ENCODE peak calls at places on chromosomes 11 and 22, in four cellular contexts. K is fibroblast of lung, M is psoas muscle, E is PC-9. J is an unnamed sample. For H3K27me3, the result is how much of the 10 kb centered on the place peaks cover.

GRCh38 chr22:22403306-22403705 is 105.2 kb downstream of the ZNF280B start:
- DNase-seq in K (no peak), M (no peak), E (no peak), J (no peak)

GRCh38 chr11:15770798-15771414 is 585.4 kb downstream of the SOX6 start:
- DNase-seq in K (peak), M (no peak), E (no peak), J (peak)

GRCh38 chr11:102733232-102733875 is 8.6 kb upstream of the MMP8 start:
- DNase-seq in K (peak), M (no peak), E (peak), J (peak)

GRCh38 chr22:29798318-29798717 is 31.1 kb downstream of the UQCR10 start:
- DNase-seq in K (no peak), M (peak), E (no peak), J (no peak)

GRCh38 chr22:36858156-36858555 is 2.6 kb upstream of the NCF4 start:
- DNase-seq in K (no peak), M (no peak), E (no peak), J (no peak)

GRCh38 chr11:116167706-116168458 is 604.9 kb downstream of the BUD13 start:
- DNase-seq in K (no peak), M (no peak), E (no peak), J (no peak)

GRCh38 chr22:29912605-29913398 is 29.8 kb downstream of the MTMR3 start:
- DNase-seq in K (peak), M (no peak), E (no peak), J (peak)

GRCh38 chr11:125257185-125257584 is 92.6 kb downstream of the PKNOX2 start:
- DNase-seq in K (no peak), M (no peak), E (peak), J (no peak)

GRCh38 chr11:73787051-73787642 is 527 bp upstream of the MRPL48 start:
- DNase-seq in K (no peak), M (no peak), E (no peak), J (no peak)

GRCh38 chr22:34776827-34777226 is 289.1 kb upstream of the ISX start:
- DNase-seq in K (peak), M (no peak), E (no peak), J (no peak)

GRCh38 chr11:7098235-7098832 is 9.5 kb downstream of the RBMXL2 start:
- DNase-seq in K (peak), M (no peak), E (no peak), J (no peak)

GRCh38 chr11:70843906-70844305 is 408.5 kb downstream of the SHANK2 start:
- DNase-seq in K (no peak), M (no peak), E (no peak), J (no peak)

GRCh38 chr22:28051787-28052356 is 132.8 kb upstream of the PITPNB start:
- DNase-seq in K (peak), M (peak), E (no peak), J (peak)

GRCh38 chr11:128603003-128603715 is 15.8 kb upstream of the ETS1 start:
- DNase-seq in K (no peak), M (no peak), E (no peak), J (no peak)

GRCh38 chr11:71451596-71452353 is 1.2 kb upstream of the NADSYN1 start:
- DNase-seq in K (no peak), M (peak), E (no peak), J (no peak)

GRCh38 chr11:65471410-65471762 is 27.5 kb upstream of the MALAT1 start:
- DNase-seq in K (peak), M (peak), E (peak), J (peak)

DNA sequence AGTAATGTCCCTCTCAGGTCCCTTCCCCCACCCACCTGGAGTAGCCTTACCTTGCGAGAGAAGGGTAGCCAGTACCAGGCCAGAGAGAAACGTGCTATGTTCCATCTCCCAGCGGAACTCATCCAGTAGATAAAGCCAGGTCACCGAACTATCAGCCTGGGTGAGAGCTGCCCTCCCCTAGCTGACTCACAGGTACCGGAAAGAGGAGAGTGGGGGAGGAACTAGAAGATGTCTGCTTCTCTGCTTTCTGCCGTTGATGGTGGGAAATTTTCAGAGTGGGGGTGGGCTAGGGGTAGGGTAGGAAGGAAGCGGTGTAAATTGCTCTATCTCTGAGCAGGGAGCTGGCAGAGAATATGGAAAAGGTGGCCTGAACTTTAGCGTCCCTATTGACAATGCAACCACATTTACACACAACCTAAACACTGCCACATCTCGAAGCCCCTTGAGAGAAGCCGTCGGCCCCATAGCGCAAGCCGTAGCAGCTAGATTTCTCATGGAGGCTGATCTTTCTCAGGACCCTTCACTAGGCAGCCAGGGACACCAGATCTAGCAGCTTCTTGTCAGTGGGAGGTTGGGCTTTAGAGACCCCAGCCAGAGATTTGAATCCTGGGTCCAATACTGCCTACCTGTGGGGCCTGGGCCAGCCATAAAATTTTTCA is at the start of gene CD3D:
- DNase-seq in K (no peak), M (no peak), E (no peak), J (no peak)
- H3K4me3 ChIP-seq in K (no peak), M (no peak), E (no peak), J (no peak)

GRCh38 chr22:41197808-41198585 is 7.1 kb upstream of the L3MBTL2 start:
- DNase-seq in K (peak), M (peak), E (peak), J (peak)

GRCh38 chr22:41197046-41197807 is 7.9 kb upstream of the L3MBTL2 start:
- DNase-seq in K (peak), M (peak), E (peak), J (peak)

GRCh38 chr22:41203118-41203517 is 2.0 kb upstream of the L3MBTL2 start:
- DNase-seq in K (no peak), M (no peak), E (no peak), J (no peak)

GRCh38 chr22:41204066-41204465 is 1.0 kb upstream of the L3MBTL2 start:
- DNase-seq in K (no peak), M (no peak), E (no peak), J (no peak)

DNA sequence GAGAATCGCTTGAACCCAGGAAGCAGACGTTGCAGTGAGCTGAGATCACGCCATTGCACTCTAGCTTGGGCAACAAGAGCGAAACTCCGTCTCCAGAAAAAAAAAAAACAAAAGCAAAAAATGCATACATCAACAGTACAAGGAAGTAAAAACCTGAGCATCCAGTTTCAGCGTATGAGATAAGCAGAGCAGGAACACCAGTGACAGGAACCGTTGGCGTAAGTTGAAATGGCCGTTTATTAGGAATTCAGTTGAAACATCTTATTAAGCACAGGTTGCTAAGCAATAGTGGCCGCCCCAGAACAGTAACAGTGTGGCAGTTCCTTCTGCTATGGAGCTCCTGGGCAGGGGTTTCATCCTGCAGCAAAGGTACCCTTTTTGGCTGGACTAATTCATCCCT is 4.0 kb upstream of the L3MBTL2 start:
- DNase-seq in K (no peak), M (peak), E (peak), J (no peak)
- H3K27me3 ChIP-seq in K (under half), M (under half), E (under half), J (under half)

DNA sequence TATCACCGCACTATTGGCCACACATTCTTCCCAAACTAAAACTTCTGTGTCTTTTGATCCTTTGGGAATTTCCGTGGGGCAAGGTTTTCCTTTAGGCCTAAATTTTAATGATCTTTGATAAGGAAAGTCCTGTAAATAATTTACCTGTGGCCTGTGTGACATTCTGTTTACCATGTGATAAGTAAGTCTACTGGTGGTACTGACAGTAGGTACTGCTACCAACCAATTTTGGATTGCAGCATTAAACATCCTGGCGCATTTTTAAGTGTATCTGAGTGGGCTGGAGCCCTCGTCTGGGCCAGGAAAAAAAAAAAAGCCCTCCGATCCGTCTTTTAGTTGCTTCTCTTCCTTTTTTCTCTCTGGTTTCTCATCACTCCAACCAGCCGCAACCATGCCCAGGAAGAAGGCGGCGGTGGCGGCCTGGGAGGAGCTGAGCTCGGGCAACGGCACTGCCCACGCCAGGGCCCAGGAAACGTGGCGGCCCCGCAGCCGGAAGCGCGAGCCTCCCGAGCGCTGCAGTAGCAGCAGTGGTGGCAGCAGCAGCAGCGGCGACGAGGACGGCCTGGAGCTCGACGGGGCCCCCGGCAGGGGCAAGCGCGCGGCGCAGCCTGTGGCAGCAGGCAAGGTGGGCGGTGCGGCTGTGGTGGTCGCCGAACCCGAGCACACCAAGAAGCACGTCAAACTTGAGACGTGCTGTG is 33.6 kb downstream of the ASRGL1 start:
- DNase-seq in K (no peak), M (no peak), E (no peak), J (no peak)
- H3K4me3 ChIP-seq in K (no peak), M (no peak), E (no peak), J (no peak)

GRCh38 chr22:26996156-26996555 is 338.8 kb downstream of the MIAT start:
- DNase-seq in K (no peak), M (no peak), E (no peak), J (no peak)

GRCh38 chr22:26994801-26995200 is 337.4 kb downstream of the MIAT start:
- DNase-seq in K (no peak), M (no peak), E (no peak), J (no peak)

GRCh38 chr22:26995222-26995621 is 337.8 kb downstream of the MIAT start:
- DNase-seq in K (peak), M (no peak), E (no peak), J (no peak)

GRCh38 chr22:26990503-26991189 is 333.3 kb downstream of the MIAT start:
- DNase-seq in K (no peak), M (no peak), E (no peak), J (no peak)

GRCh38 chr22:26992556-26992955 is 335.2 kb downstream of the MIAT start:
- DNase-seq in K (no peak), M (no peak), E (no peak), J (no peak)
- H3K27me3 ChIP-seq in K (under half), M (under half), E (under half), J (under half)

GRCh38 chr22:49961601-49962011 is 1.0 kb downstream of the PIM3 start:
- DNase-seq in K (no peak), M (peak), E (no peak), J (no peak)

GRCh38 chr22:49960967-49961600 is 512 bp downstream of the PIM3 start:
- DNase-seq in K (peak), M (peak), E (peak), J (peak)

GRCh38 chr22:49963647-49964026 is 3.1 kb downstream of the PIM3 start:
- DNase-seq in K (no peak), M (peak), E (no peak), J (no peak)

GRCh38 chr22:49962751-49963646 is 2.4 kb downstream of the PIM3 start:
- DNase-seq in K (no peak), M (peak), E (no peak), J (no peak)

DNA sequence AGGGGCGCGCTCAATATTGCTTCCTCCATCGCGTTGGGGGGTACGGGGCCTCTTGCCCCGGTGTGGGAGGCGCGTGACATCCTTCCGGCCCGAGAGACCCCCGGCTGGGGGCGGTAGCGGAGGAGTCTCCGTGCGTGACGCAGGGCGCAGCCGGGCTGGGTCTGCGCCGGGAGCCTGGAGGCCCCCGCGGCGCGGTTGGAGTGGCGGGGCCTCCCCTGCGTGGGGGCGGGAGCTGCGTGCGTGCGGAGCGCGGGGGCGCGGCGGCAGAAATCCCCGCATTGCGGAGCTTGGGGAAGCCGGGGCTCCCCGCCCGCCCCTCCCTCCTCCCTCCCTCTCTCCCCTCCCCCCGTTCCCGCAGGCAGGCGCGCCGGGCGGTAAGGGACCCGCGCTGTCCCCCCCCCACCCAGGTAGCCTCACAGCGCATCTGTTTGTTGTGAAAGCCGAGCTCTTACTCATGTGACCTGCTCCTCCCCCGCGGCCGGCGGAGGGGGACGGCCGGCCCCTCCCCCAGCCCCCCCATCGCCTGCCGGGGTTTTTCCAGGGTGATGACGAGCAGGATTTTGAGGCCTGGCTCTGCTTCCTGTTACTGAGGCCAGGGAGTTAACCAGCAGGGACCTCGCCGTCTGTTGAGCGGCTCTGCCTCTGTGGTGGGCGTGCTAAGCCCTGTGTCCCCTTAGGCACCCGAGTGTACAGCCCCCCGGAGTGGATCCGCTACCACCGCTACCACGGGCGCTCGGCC is 1.6 kb downstream of the PIM3 start:
- DNase-seq in K (peak), M (peak), E (peak), J (peak)
- H3K4me3 ChIP-seq in K (peak), M (peak), E (peak), J (peak)

GRCh38 chr11:126733685-126734084 is 266.9 kb downstream of the KIRREL3 start:
- DNase-seq in K (no peak), M (no peak), E (no peak), J (no peak)
- H3K27me3 ChIP-seq in K (under half), M (under half), E (half or more), J (under half)

DNA sequence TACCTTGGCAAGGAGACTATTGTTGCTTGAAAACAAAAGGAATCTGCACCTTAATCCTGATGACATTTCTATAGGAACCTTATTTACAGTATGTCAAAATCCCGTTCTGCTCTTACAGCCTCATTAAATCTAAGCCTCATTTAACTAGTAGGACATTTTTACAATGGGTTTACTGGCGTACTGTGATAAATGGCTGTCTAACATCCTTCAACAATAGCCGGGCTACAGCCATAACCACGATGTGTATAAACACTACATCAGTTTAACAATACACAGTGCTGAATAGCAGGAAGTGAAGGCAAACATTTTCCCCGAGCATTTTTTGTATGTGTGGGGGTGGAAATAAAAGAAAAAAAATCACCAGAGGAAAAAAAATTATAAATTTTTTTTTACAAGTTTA is 131.2 kb downstream of the ARL14EP start:
- DNase-seq in K (no peak), M (no peak), E (no peak), J (no peak)
- H3K4me3 ChIP-seq in K (no peak), M (no peak), E (no peak), J (no peak)

GRCh38 chr22:19724927-19725661 is 1.8 kb downstream of the GP1BB start:
- DNase-seq in K (no peak), M (no peak), E (no peak), J (no peak)

GRCh38 chr22:19722915-19723164 is 499 bp upstream of the GP1BB start:
- DNase-seq in K (no peak), M (no peak), E (no peak), J (no peak)

GRCh38 chr22:19723990-19724827 is 870 bp downstream of the GP1BB start:
- DNase-seq in K (peak), M (no peak), E (no peak), J (no peak)

GRCh38 chr22:19722175-19722914 is 994 bp upstream of the GP1BB start:
- DNase-seq in K (no peak), M (no peak), E (no peak), J (no peak)

GRCh38 chr22:19723165-19723989 is at the start of gene GP1BB:
- DNase-seq in K (peak), M (no peak), E (no peak), J (no peak)
- H3K27me3 ChIP-seq in K (under half), M (under half), E (under half), J (under half)

DNA sequence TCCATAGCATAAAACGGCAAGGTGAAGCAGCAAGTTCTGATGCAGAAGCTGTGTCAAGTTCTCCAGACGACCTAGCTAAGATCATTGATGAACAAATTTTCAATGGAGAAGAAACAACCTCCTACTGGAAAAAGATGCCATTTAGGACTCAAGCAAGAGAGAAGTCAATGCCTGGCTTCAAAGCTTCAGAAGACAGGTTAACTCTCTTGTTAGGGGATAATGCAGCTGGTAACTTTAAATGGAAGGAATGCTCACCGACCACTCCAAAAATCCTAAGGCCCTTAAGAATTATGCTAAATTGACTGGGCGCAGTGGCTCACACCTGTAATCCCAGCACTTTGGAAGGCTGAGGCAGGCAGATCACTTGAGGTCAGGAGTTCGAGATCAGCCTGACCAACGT is 31.3 kb downstream of the CLTCL1 start:
- DNase-seq in K (no peak), M (no peak), E (no peak), J (no peak)
- H3K4me3 ChIP-seq in K (no peak), M (no peak), E (no peak), J (peak)

GRCh38 chr11:3221408-3222002 is 2.9 kb upstream of the MRGPRG start:
- DNase-seq in K (no peak), M (no peak), E (no peak), J (no peak)
- H3K27me3 ChIP-seq in K (under half), M (under half), E (under half), J (under half)